ENCODE peak calls at places on chromosome X, in nine cellular contexts. One of them, this sample, is unnamed.

GRCh38 chrX:6678313-6678712 is 143.4 kb upstream of the VCX3A start:
- DNase-seq in esophagus squamous epithelium: no peak
- DNase-seq in IMR-90: no peak
- DNase-seq in heart left ventricle: no peak
- DNase-seq in upper lobe of left lung: no peak
- DNase-seq in spleen: no peak
- DNase-seq in A549: no peak
- DNase-seq in breast epithelium: no peak
- DNase-seq in prostate gland: no peak
- DNase-seq in this sample: no peak

GRCh38 chrX:13287816-13288215 is 32.0 kb downstream of the ATXN3L start:
- DNase-seq in heart left ventricle: no peak
- DNase-seq in A549: no peak
- DNase-seq in upper lobe of left lung: no peak
- DNase-seq in spleen: no peak
- DNase-seq in IMR-90: peak; percentile 72
- DNase-seq in esophagus squamous epithelium: no peak
- DNase-seq in prostate gland: no peak
- DNase-seq in breast epithelium: no peak
- DNase-seq in this sample: no peak

GRCh38 chrX:103440621-103441020 is 64.3 kb downstream of the BEX3 start:
- DNase-seq in heart left ventricle: no peak
- DNase-seq in spleen: no peak
- DNase-seq in esophagus squamous epithelium: no peak
- DNase-seq in A549: no peak
- DNase-seq in breast epithelium: no peak
- DNase-seq in IMR-90: no peak
- DNase-seq in upper lobe of left lung: no peak
- DNase-seq in prostate gland: no peak
- DNase-seq in this sample: no peak

GRCh38 chrX:110418857-110419249 is 60.2 kb downstream of the RTL9 start:
- DNase-seq in esophagus squamous epithelium: no peak
- DNase-seq in IMR-90: peak; percentile 86
- DNase-seq in A549: no peak
- DNase-seq in upper lobe of left lung: peak; percentile 30
- DNase-seq in heart left ventricle: no peak
- DNase-seq in breast epithelium: no peak
- DNase-seq in spleen: no peak
- DNase-seq in prostate gland: no peak
- DNase-seq in this sample: no peak

GRCh38 chrX:95764972-95765451 is 919.6 kb upstream of the DIAPH2 start:
- DNase-seq in IMR-90: peak; percentile 23
- DNase-seq in prostate gland: peak; percentile 20
- DNase-seq in esophagus squamous epithelium: no peak
- DNase-seq in heart left ventricle: no peak
- DNase-seq in A549: no peak
- DNase-seq in spleen: no peak
- DNase-seq in upper lobe of left lung: no peak
- DNase-seq in breast epithelium: no peak
- DNase-seq in this sample: peak; percentile 12

GRCh38 chrX:68571292-68572256 is 72.7 kb downstream of the YIPF6 start:
- DNase-seq in prostate gland: no peak
- DNase-seq in breast epithelium: no peak
- DNase-seq in A549: peak; percentile 31
- DNase-seq in heart left ventricle: no peak
- DNase-seq in spleen: no peak
- DNase-seq in IMR-90: peak; percentile 80
- DNase-seq in upper lobe of left lung: no peak
- DNase-seq in esophagus squamous epithelium: no peak
- DNase-seq in this sample: no peak

GRCh38 chrX:46367491-46367890 is 177.7 kb downstream of the ZNF674 start:
- DNase-seq in upper lobe of left lung: no peak
- DNase-seq in esophagus squamous epithelium: no peak
- DNase-seq in breast epithelium: no peak
- DNase-seq in heart left ventricle: no peak
- DNase-seq in A549: no peak
- DNase-seq in prostate gland: no peak
- DNase-seq in spleen: no peak
- DNase-seq in IMR-90: no peak
- DNase-seq in this sample: no peak

GRCh38 chrX:9315086-9315485 is 149.8 kb upstream of the TBL1X start:
- DNase-seq in heart left ventricle: no peak
- DNase-seq in upper lobe of left lung: no peak
- DNase-seq in esophagus squamous epithelium: no peak
- DNase-seq in prostate gland: no peak
- DNase-seq in A549: no peak
- DNase-seq in spleen: no peak
- DNase-seq in breast epithelium: no peak
- DNase-seq in IMR-90: peak; percentile 20
- DNase-seq in this sample: no peak

GRCh38 chrX:154775611-154776349 is 13.1 kb downstream of the DKC1 start:
- DNase-seq in spleen: no peak
- DNase-seq in IMR-90: peak; percentile 45
- DNase-seq in heart left ventricle: peak; percentile 35
- DNase-seq in upper lobe of left lung: no peak
- DNase-seq in breast epithelium: no peak
- DNase-seq in esophagus squamous epithelium: no peak
- DNase-seq in prostate gland: no peak
- DNase-seq in A549: no peak
- DNase-seq in this sample: no peak

GRCh38 chrX:103629295-103630170 is 758 bp downstream of the TCEAL1 start:
- DNase-seq in A549: peak; percentile 31
- DNase-seq in breast epithelium: peak; percentile 39
- DNase-seq in spleen: peak; percentile 83
- DNase-seq in heart left ventricle: peak; percentile 77
- DNase-seq in prostate gland: peak; percentile 57
- DNase-seq in upper lobe of left lung: peak; percentile 62
- DNase-seq in esophagus squamous epithelium: no peak
- DNase-seq in IMR-90: peak; percentile 67
- DNase-seq in this sample: peak; percentile 89

GRCh38 chrX:22141061-22141460 is 108.9 kb downstream of the PHEX start:
- DNase-seq in upper lobe of left lung: no peak
- DNase-seq in prostate gland: no peak
- DNase-seq in breast epithelium: no peak
- DNase-seq in IMR-90: no peak
- DNase-seq in heart left ventricle: no peak
- DNase-seq in esophagus squamous epithelium: no peak
- DNase-seq in spleen: no peak
- DNase-seq in A549: no peak
- DNase-seq in this sample: no peak

GRCh38 chrX:46551494-46552128 is 6.4 kb upstream of the ZNF674 start:
- DNase-seq in A549: no peak
- DNase-seq in spleen: no peak
- DNase-seq in esophagus squamous epithelium: no peak
- DNase-seq in upper lobe of left lung: no peak
- DNase-seq in prostate gland: no peak
- DNase-seq in IMR-90: peak; percentile 80
- DNase-seq in heart left ventricle: no peak
- DNase-seq in breast epithelium: no peak
- DNase-seq in this sample: no peak

GRCh38 chrX:30895331-30895730 is 6.3 kb upstream of the TAB3 start:
- DNase-seq in breast epithelium: no peak
- DNase-seq in upper lobe of left lung: no peak
- DNase-seq in spleen: no peak
- DNase-seq in heart left ventricle: no peak
- DNase-seq in esophagus squamous epithelium: no peak
- DNase-seq in A549: no peak
- DNase-seq in prostate gland: no peak
- DNase-seq in IMR-90: no peak
- DNase-seq in this sample: no peak

GRCh38 chrX:54920610-54921426 is at the start of gene TRO:
- DNase-seq in IMR-90: peak; percentile 10
- DNase-seq in prostate gland: no peak
- DNase-seq in upper lobe of left lung: no peak
- DNase-seq in breast epithelium: no peak
- DNase-seq in spleen: no peak
- DNase-seq in esophagus squamous epithelium: no peak
- DNase-seq in heart left ventricle: no peak
- DNase-seq in A549: no peak
- DNase-seq in this sample: no peak

GRCh38 chrX:72247206-72247944 is 8.5 kb upstream of the ERCC6L start:
- DNase-seq in IMR-90: peak; percentile 27
- DNase-seq in prostate gland: no peak
- DNase-seq in A549: no peak
- DNase-seq in upper lobe of left lung: peak; percentile 68
- DNase-seq in heart left ventricle: peak; percentile 28
- DNase-seq in esophagus squamous epithelium: no peak
- DNase-seq in spleen: no peak
- DNase-seq in breast epithelium: no peak
- DNase-seq in this sample: no peak

GRCh38 chrX:67545772-67546495 is 2.1 kb downstream of the AR start:
- DNase-seq in esophagus squamous epithelium: no peak
- DNase-seq in IMR-90: no peak
- DNase-seq in A549: no peak
- DNase-seq in upper lobe of left lung: peak; percentile 28
- DNase-seq in breast epithelium: no peak
- DNase-seq in heart left ventricle: peak; percentile 40
- DNase-seq in prostate gland: peak; percentile 4
- DNase-seq in spleen: peak; percentile 77
- DNase-seq in this sample: no peak

GRCh38 chrX:154457491-154458115 is 478 bp upstream of the PLXNA3 start:
- DNase-seq in upper lobe of left lung: peak; percentile 66
- DNase-seq in spleen: peak; percentile 89
- DNase-seq in heart left ventricle: no peak
- DNase-seq in A549: no peak
- DNase-seq in esophagus squamous epithelium: no peak
- DNase-seq in breast epithelium: no peak
- DNase-seq in prostate gland: no peak
- DNase-seq in IMR-90: no peak
- DNase-seq in this sample: no peak

GRCh38 chrX:86711531-86712180 is 563.4 kb downstream of the DACH2 start:
- DNase-seq in breast epithelium: no peak
- DNase-seq in upper lobe of left lung: no peak
- DNase-seq in A549: no peak
- DNase-seq in IMR-90: no peak
- DNase-seq in heart left ventricle: no peak
- DNase-seq in prostate gland: no peak
- DNase-seq in spleen: no peak
- DNase-seq in esophagus squamous epithelium: no peak
- DNase-seq in this sample: no peak

GRCh38 chrX:34656842-34657780 is at the start of gene TMEM47:
- DNase-seq in spleen: peak; percentile 73
- DNase-seq in breast epithelium: peak; percentile 40
- DNase-seq in A549: peak; percentile 40
- DNase-seq in upper lobe of left lung: peak; percentile 64
- DNase-seq in prostate gland: peak; percentile 65
- DNase-seq in esophagus squamous epithelium: no peak
- DNase-seq in IMR-90: peak; percentile 70
- DNase-seq in heart left ventricle: peak; percentile 79
- DNase-seq in this sample: peak; percentile 25

GRCh38 chrX:53086464-53086863 is 4.3 kb downstream of the TSPYL2 start:
- DNase-seq in heart left ventricle: peak; percentile 63
- DNase-seq in esophagus squamous epithelium: no peak
- DNase-seq in spleen: no peak
- DNase-seq in IMR-90: no peak
- DNase-seq in upper lobe of left lung: peak; percentile 80
- DNase-seq in prostate gland: peak; percentile 66
- DNase-seq in breast epithelium: peak; percentile 63
- DNase-seq in A549: no peak
- DNase-seq in this sample: no peak

GRCh38 chrX:96833333-96833732 is 50.4 kb upstream of the RPA4 start:
- DNase-seq in heart left ventricle: no peak
- DNase-seq in breast epithelium: no peak
- DNase-seq in spleen: no peak
- DNase-seq in A549: no peak
- DNase-seq in IMR-90: peak; percentile 31
- DNase-seq in esophagus squamous epithelium: no peak
- DNase-seq in prostate gland: no peak
- DNase-seq in upper lobe of left lung: no peak
- DNase-seq in this sample: no peak

DNA sequence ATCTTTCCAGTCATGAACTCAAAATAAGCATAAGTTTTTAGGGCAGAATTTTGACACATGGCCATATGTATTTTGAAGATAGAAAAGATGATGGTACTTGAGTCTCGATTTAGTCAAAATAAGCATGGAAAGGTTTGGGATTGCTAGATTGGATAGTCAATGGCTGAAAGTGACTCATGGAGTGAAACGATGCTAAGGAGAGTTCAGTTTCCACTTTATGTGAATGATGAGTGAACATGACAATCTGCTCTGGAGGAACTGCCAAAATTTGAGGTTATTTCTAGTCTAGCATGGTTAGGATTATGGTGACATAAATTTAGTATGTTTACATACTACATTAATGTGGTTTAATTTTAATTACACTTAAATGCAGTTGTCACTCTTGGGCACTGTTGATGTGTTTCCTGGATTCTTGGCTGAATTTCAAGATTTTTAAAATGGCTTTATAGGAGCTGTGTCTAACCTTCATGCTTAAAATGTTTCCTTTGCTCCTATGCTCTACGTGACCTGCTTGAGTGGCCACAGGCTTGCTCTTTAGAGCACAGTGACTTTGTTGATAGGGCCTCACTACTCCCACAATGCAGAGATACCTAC is 17.1 kb downstream of the DDX3X start:
- DNase-seq in upper lobe of left lung: no peak
- DNase-seq in A549: no peak
- DNase-seq in IMR-90: peak; percentile 22
- DNase-seq in prostate gland: no peak
- DNase-seq in esophagus squamous epithelium: no peak
- DNase-seq in breast epithelium: no peak
- DNase-seq in heart left ventricle: no peak
- DNase-seq in spleen: no peak
- DNase-seq in this sample: no peak
- TF ChIP-seq POLR2A in upper lobe of left lung: no peak
- TF ChIP-seq POLR2A in A549: no peak
- TF ChIP-seq POLR2A in IMR-90: no peak
- TF ChIP-seq POLR2A in prostate gland: no peak
- TF ChIP-seq POLR2A in esophagus squamous epithelium: no peak
- TF ChIP-seq POLR2A in breast epithelium: no peak
- TF ChIP-seq POLR2A in heart left ventricle: no peak
- TF ChIP-seq POLR2A in spleen: no peak
- TF ChIP-seq POLR2A in this sample: no peak

GRCh38 chrX:50691820-50692219 is 122.2 kb downstream of the SHROOM4 start:
- DNase-seq in A549: peak; percentile 18
- DNase-seq in upper lobe of left lung: no peak
- DNase-seq in breast epithelium: no peak
- DNase-seq in IMR-90: peak; percentile 48
- DNase-seq in prostate gland: peak; percentile 3
- DNase-seq in spleen: no peak
- DNase-seq in heart left ventricle: no peak
- DNase-seq in esophagus squamous epithelium: no peak
- DNase-seq in this sample: no peak
- TF ChIP-seq CTCF in A549: peak; percentile 51
- TF ChIP-seq CTCF in upper lobe of left lung: peak; percentile 69
- TF ChIP-seq CTCF in breast epithelium: peak; percentile 69
- TF ChIP-seq CTCF in IMR-90: peak; percentile 72
- TF ChIP-seq CTCF in prostate gland: no peak
- TF ChIP-seq CTCF in spleen: peak; percentile 21
- TF ChIP-seq CTCF in heart left ventricle: peak; percentile 48
- TF ChIP-seq CTCF in esophagus squamous epithelium: peak; percentile 65
- TF ChIP-seq CTCF in this sample: no peak

GRCh38 chrX:619812-620493 is 10.6 kb upstream of the SHOX start:
- DNase-seq in A549: no peak
- DNase-seq in heart left ventricle: no peak
- DNase-seq in IMR-90: no peak
- DNase-seq in spleen: no peak
- DNase-seq in upper lobe of left lung: no peak
- DNase-seq in breast epithelium: no peak
- DNase-seq in prostate gland: no peak
- DNase-seq in esophagus squamous epithelium: no peak
- DNase-seq in this sample: peak; percentile 79
- TF ChIP-seq POLR2A in A549: no peak
- TF ChIP-seq POLR2A in heart left ventricle: no peak
- TF ChIP-seq POLR2A in IMR-90: no peak
- TF ChIP-seq POLR2A in spleen: no peak
- TF ChIP-seq POLR2A in upper lobe of left lung: no peak
- TF ChIP-seq POLR2A in breast epithelium: no peak
- TF ChIP-seq POLR2A in prostate gland: no peak
- TF ChIP-seq POLR2A in esophagus squamous epithelium: no peak
- TF ChIP-seq POLR2A in this sample: no peak

GRCh38 chrX:15911729-15912550 is 57.3 kb upstream of the AP1S2 start:
- DNase-seq in upper lobe of left lung: peak; percentile 48
- DNase-seq in A549: no peak
- DNase-seq in IMR-90: no peak
- DNase-seq in spleen: no peak
- DNase-seq in heart left ventricle: no peak
- DNase-seq in prostate gland: no peak
- DNase-seq in esophagus squamous epithelium: no peak
- DNase-seq in breast epithelium: no peak
- DNase-seq in this sample: no peak
- TF ChIP-seq CTCF in upper lobe of left lung: no peak
- TF ChIP-seq CTCF in A549: no peak
- TF ChIP-seq CTCF in IMR-90: no peak
- TF ChIP-seq CTCF in spleen: no peak
- TF ChIP-seq CTCF in heart left ventricle: no peak
- TF ChIP-seq CTCF in prostate gland: no peak
- TF ChIP-seq CTCF in esophagus squamous epithelium: no peak
- TF ChIP-seq CTCF in breast epithelium: no peak
- TF ChIP-seq CTCF in this sample: no peak